ENCODE peak calls at places on chromosomes 4 and X, in six cellular contexts. O is activated B cell treated with CpG ODN at 0.5 μM for 24 hours; S is activated CD4-positive, alpha-beta T cell treated with anti-CD3 and anti-CD28 coated beads, Interleukin-2, amount 10 ng/mL, durations not matched to agents 7 days and 5 days; M is heart right ventricle; A is NCI-H1105; H is HCEC 1CT. C is an unnamed sample.

GRCh38 chr4:169485791-169486742 is 126.3 kb downstream of the NEK1 start:
- DNase-seq in O (no peak), A (peak; percentile 4), M (no peak), S (peak; percentile 62), H (peak; percentile 26), C (peak; percentile 45)

GRCh38 chrX:56729152-56729557 is at the start of gene NBDY:
- DNase-seq in A (peak; percentile 42), S (peak; percentile 24), H (peak; percentile 47), O (peak; percentile 20), M (peak; percentile 20), C (peak; percentile 51)

GRCh38 chrX:23902419-23902818 is 5.3 kb downstream of the APOO start:
- DNase-seq in A (peak; percentile 6), O (no peak), M (no peak), S (peak; percentile 16), H (peak; percentile 54), C (no peak)

GRCh38 chr4:23373269-23373668 is 516.6 kb downstream of the PPARGC1A start:
- DNase-seq in S (no peak), O (no peak), A (no peak), H (no peak), M (no peak), C (no peak)

GRCh38 chr4:102420563-102421221 is 75.4 kb upstream of the SLC39A8 start:
- DNase-seq in M (no peak), O (no peak), A (no peak), S (no peak), H (no peak), C (peak; percentile 70)

GRCh38 chr4:76311896-76312331 is 5.4 kb downstream of the STBD1 start:
- DNase-seq in S (no peak), H (no peak), M (no peak), A (no peak), O (no peak), C (no peak)

GRCh38 chr4:71270901-71271300 is 67.9 kb upstream of the SLC4A4 start:
- DNase-seq in O (no peak), A (peak; percentile 18), H (peak; percentile 36), S (peak; percentile 10), M (no peak), C (peak; percentile 28)

GRCh38 chrX:68186552-68187262 is 246.6 kb downstream of the OPHN1 start:
- DNase-seq in S (no peak), M (no peak), H (peak; percentile 62), O (no peak), A (no peak), C (no peak)

GRCh38 chr4:78205601-78206000 is 148.5 kb downstream of the FRAS1 start:
- DNase-seq in M (no peak), A (no peak), S (no peak), O (no peak), H (no peak), C (peak; percentile 24)

GRCh38 chr4:153438916-153439756 is 27.0 kb upstream of the TMEM131L start:
- DNase-seq in O (peak; percentile 37), S (peak; percentile 43), A (no peak), M (no peak), H (no peak), C (peak; percentile 57)

GRCh38 chr4:180041576-180041975 is 2201.6 kb upstream of the TENM3 start:
- DNase-seq in M (no peak), A (no peak), S (no peak), H (no peak), O (no peak), C (no peak)

GRCh38 chr4:86918539-86919072 is 16.2 kb upstream of the AFF1 start:
- DNase-seq in O (no peak), S (no peak), H (peak; percentile 64), A (no peak), M (no peak), C (no peak)

GRCh38 chr4:16418814-16419213 is 192.5 kb upstream of the TAPT1 start:
- DNase-seq in O (no peak), S (no peak), A (no peak), H (peak; percentile 0), M (no peak), C (no peak)

GRCh38 chrX:115018944-115019343 is 1.5 kb upstream of the IL13RA2 start:
- DNase-seq in M (no peak), O (no peak), H (peak; percentile 74), S (no peak), A (no peak), C (no peak)

GRCh38 chrX:119234931-119235555 is 1.0 kb upstream of the PGRMC1 start:
- DNase-seq in M (peak; percentile 7), A (no peak), S (no peak), H (no peak), O (no peak), C (no peak)

GRCh38 chr4:39502034-39502658 is 25.1 kb downstream of the UGDH start:
- DNase-seq in S (no peak), M (no peak), O (no peak), A (no peak), H (peak; percentile 55), C (no peak)

GRCh38 chrX:153304988-153305736 is 16.4 kb downstream of the PNMA6F start:
- DNase-seq in H (no peak), M (no peak), O (no peak), A (no peak), S (no peak), C (no peak)

GRCh38 chr4:10289534-10289899 is 167.7 kb downstream of the ZNF518B start:
- DNase-seq in H (no peak), S (no peak), M (no peak), A (no peak), O (no peak), C (no peak)